ENCODE peak calls at places on chromosomes 3 and 15, in nine cellular contexts. P is NCI-H1092; X is GF-D8; D is foreskin fibroblast; E is activated CD8-positive, alpha-beta memory T cell treated with anti-CD3 and anti-CD28 coated beads, Interleukin-2, amount 10 ng/mL, durations not matched to agents 7 days and 5 days; I is astrocyte of the spinal cord; L is H54; U is KBM-7; N is DMS153. B is an unnamed sample.

GRCh38 chr3:3802021-3802420 is 2.8 kb downstream of the LRRN1 start:
- DNase-seq in P (no peak), N (no peak), E (no peak), X (no peak), D (no peak), L (no peak), U (no peak), I (no peak), B (no peak)

GRCh38 chr15:82183121-82184031 is 79.2 kb downstream of the EFL1 start:
- DNase-seq in L (no peak), D (peak), P (no peak), I (peak), E (no peak), N (no peak), X (no peak), U (no peak), B (peak)

GRCh38 chr15:56199038-56199437 is 44.6 kb downstream of the RFX7 start:
- DNase-seq in U (no peak), X (no peak), E (no peak), L (no peak), I (no peak), P (no peak), N (no peak), D (no peak), B (no peak)

GRCh38 chr3:4398120-4398740 is 68.8 kb downstream of the SUMF1 start:
- DNase-seq in L (no peak), I (peak), N (no peak), E (no peak), U (no peak), X (no peak), P (no peak), D (peak), B (no peak)

GRCh38 chr3:42705039-42705767 is 2.6 kb upstream of the HHATL start:
- DNase-seq in E (no peak), N (no peak), P (no peak), D (no peak), X (no peak), U (no peak), I (no peak), L (no peak), B (no peak)

GRCh38 chr15:65081270-65081669 is 4.7 kb downstream of the KBTBD13 start:
- DNase-seq in U (no peak), E (no peak), D (no peak), L (no peak), I (no peak), P (no peak), X (no peak), N (no peak), B (no peak)

GRCh38 chr3:100972293-100972692 is 20.9 kb downstream of the ABI3BP start:
- DNase-seq in L (no peak), X (no peak), I (no peak), E (no peak), P (no peak), U (no peak), D (no peak), N (no peak), B (no peak)

GRCh38 chr3:33360136-33360825 is 79.9 kb downstream of the UBP1 start:
- DNase-seq in L (peak), E (no peak), D (peak), U (no peak), I (peak), X (no peak), P (no peak), N (no peak), B (peak)

GRCh38 chr15:91660174-91660649 is 193.3 kb upstream of the SLCO3A1 start:
- DNase-seq in X (no peak), U (peak), P (no peak), N (no peak), D (no peak), I (no peak), E (no peak), L (no peak), B (no peak)

GRCh38 chr3:185145511-185145910 is 7.3 kb downstream of the C3orf70 start:
- DNase-seq in D (no peak), X (no peak), I (no peak), E (no peak), L (no peak), N (no peak), U (no peak), P (no peak), B (no peak)

GRCh38 chr15:71811752-71812735 is 1.7 kb downstream of the NR2E3 start:
- DNase-seq in L (no peak), I (no peak), E (no peak), P (no peak), U (no peak), N (no peak), X (no peak), D (no peak), B (no peak)

GRCh38 chr3:37198547-37198946 is 24.2 kb upstream of the LRRFIP2 start:
- DNase-seq in D (no peak), P (no peak), N (no peak), X (no peak), I (no peak), U (no peak), L (no peak), E (no peak), B (no peak)

GRCh38 chr3:150252462-150252861 is 155.6 kb upstream of the TSC22D2 start:
- DNase-seq in I (peak), U (no peak), X (no peak), E (no peak), N (no peak), D (peak), L (no peak), P (no peak), B (no peak)

GRCh38 chr3:17077614-17078013 is 192.9 kb downstream of the PLCL2 start:
- DNase-seq in U (no peak), I (no peak), X (no peak), E (no peak), D (no peak), P (no peak), N (no peak), L (no peak), B (no peak)

GRCh38 chr3:60403866-60404265 is 847.4 kb downstream of the FHIT start:
- DNase-seq in P (no peak), I (no peak), X (no peak), L (no peak), N (no peak), U (no peak), E (no peak), D (no peak), B (no peak)

GRCh38 chr3:9552252-9552999 is 1.2 kb downstream of the LHFPL4 start:
- DNase-seq in P (no peak), X (no peak), N (no peak), U (peak), L (no peak), I (peak), D (peak), E (peak), B (peak)

GRCh38 chr15:23467110-23467600 is 20.1 kb upstream of the GOLGA6L2 start:
- DNase-seq in D (peak), N (no peak), X (no peak), P (peak), I (peak), E (no peak), L (peak), U (peak), B (peak)

GRCh38 chr3:138850151-138850550 is 15.4 kb upstream of the PIK3CB start:
- DNase-seq in U (no peak), D (peak), L (no peak), X (no peak), I (peak), E (no peak), N (no peak), P (no peak), B (no peak)

GRCh38 chr3:126180477-126181397 is at the start of gene ALDH1L1:
- DNase-seq in L (no peak), I (peak), U (no peak), N (peak), X (no peak), E (no peak), P (no peak), D (peak), B (peak)

GRCh38 chr3:83523470-83524073 is 1435.2 kb upstream of the CADM2 start:
- DNase-seq in E (no peak), N (no peak), X (peak), D (peak), L (peak), U (peak), I (peak), P (peak), B (peak)

B was measured in astrocyte of the cerebellum.